ENCODE peak calls at places on chromosomes 4 and X, in six cellular contexts. D is activated T-helper 1 cell treated with anti-CD3 and anti-CD28 coated beads, Interleukin-12 subunit alpha, Interleukin-12 subunit beta, Interleukin-2, Interleukin-4 antibody, amounts not matched to agents 30 ng/mL and 10 ng/mL and 1 ng/mL, durations not matched to agents 14 hours and 24 hours and 36 hours; C is neural crest cell; Q is Right ventricle myocardium superior; S is M059J; L is DMS 273 treated with DMSO at 0.1 percent for 48 hours. B is an unnamed sample.

GRCh38 chr4:1258457-1258856 is 9.5 kb upstream of the CTBP1 start:
- DNase-seq in D (no peak), C (no peak), Q (no peak), S (no peak), L (no peak), B (no peak)

GRCh38 chrX:136065044-136065671 is 79.9 kb downstream of the SLC9A6 start:
- DNase-seq in D (peak), C (no peak), Q (peak), S (peak), L (peak), B (no peak)

GRCh38 chrX:107205770-107206696 is at the start of the genes DNAAF6 and NUP62CL:
- DNase-seq in D (peak), C (peak), Q (peak), S (peak), L (peak), B (no peak)

GRCh38 chr4:77073981-77074865 is 1.6 kb downstream of the CCNI start:
- DNase-seq in D (no peak), C (no peak), Q (no peak), S (peak), L (no peak), B (no peak)

GRCh38 chrX:30513284-30513683 is 64.3 kb downstream of the TASL start:
- DNase-seq in D (no peak), C (no peak), Q (no peak), S (peak), L (no peak), B (no peak)

GRCh38 chr4:25862411-25863346 is at the start of gene SEL1L3:
- DNase-seq in D (peak), C (no peak), Q (peak), S (no peak), L (no peak), B (no peak)

GRCh38 chr4:82706349-82707000 is 92.1 kb downstream of the SCD5 start:
- DNase-seq in D (no peak), C (no peak), Q (no peak), S (peak), L (no peak), B (no peak)

GRCh38 chr4:137981277-137981676 is 260.9 kb downstream of the SLC7A11 start:
- DNase-seq in D (no peak), C (no peak), Q (no peak), S (peak), L (no peak), B (no peak)

GRCh38 chr4:26015133-26015651 is 101.2 kb downstream of the SMIM20 start:
- DNase-seq in D (no peak), C (no peak), Q (peak), S (peak), L (no peak), B (peak)

GRCh38 chr4:84565951-84566350 is 17.0 kb upstream of the CDS1 start:
- DNase-seq in D (no peak), C (no peak), Q (no peak), S (no peak), L (no peak), B (no peak)

GRCh38 chr4:84596826-84597225 is 13.9 kb downstream of the CDS1 start:
- DNase-seq in D (no peak), C (no peak), Q (no peak), S (peak), L (no peak), B (no peak)

GRCh38 chrX:129654652-129655546 is at the start of gene APLN:
- DNase-seq in D (no peak), C (no peak), Q (peak), S (peak), L (no peak), B (no peak)

GRCh38 chr4:128346054-128346716 is 58.6 kb upstream of the PGRMC2 start:
- DNase-seq in D (no peak), C (no peak), Q (no peak), S (no peak), L (no peak), B (no peak)

GRCh38 chrX:81868979-81869378 is 667.1 kb downstream of the SH3BGRL start:
- DNase-seq in D (no peak), C (no peak), Q (no peak), S (no peak), L (no peak), B (no peak)

GRCh38 chr4:152138451-152138850 is 377.6 kb upstream of the GATB start:
- DNase-seq in D (peak), C (no peak), Q (no peak), S (no peak), L (no peak), B (no peak)

GRCh38 chrX:101729986-101730385 is 70.3 kb upstream of the ARMCX2 start:
- DNase-seq in D (no peak), C (no peak), Q (no peak), S (no peak), L (no peak), B (no peak)

GRCh38 chrX:40169193-40170086 is 71.7 kb upstream of the BCOR start:
- DNase-seq in D (peak), C (peak), Q (peak), S (no peak), L (peak), B (no peak)

GRCh38 chrX:23662187-23662586 is 5.1 kb upstream of the PRDX4 start:
- DNase-seq in D (peak), C (no peak), Q (no peak), S (no peak), L (no peak), B (no peak)

GRCh38 chrX:30874851-30875250 is 14.2 kb downstream of the TAB3 start:
- DNase-seq in D (no peak), C (no peak), Q (no peak), S (no peak), L (no peak), B (no peak)

GRCh38 chrX:35285289-35285962 is 342.8 kb downstream of the FAM47B start:
- DNase-seq in D (no peak), C (no peak), Q (no peak), S (no peak), L (no peak), B (no peak)

GRCh38 chr4:10364194-10364593 is 93.0 kb downstream of the ZNF518B start:
- DNase-seq in D (no peak), C (no peak), Q (no peak), S (no peak), L (no peak), B (no peak)

GRCh38 chr4:110484767-110485166 is 8.8 kb downstream of the ENPEP start:
- DNase-seq in D (no peak), C (no peak), Q (no peak), S (peak), L (no peak), B (no peak)

GRCh38 chr4:113682730-113683129 is 78.8 kb downstream of the CAMK2D start:
- DNase-seq in D (no peak), C (no peak), Q (no peak), S (no peak), L (no peak), B (no peak)

GRCh38 chr4:167031534-167032156 is 202.6 kb downstream of the SPOCK3 start:
- DNase-seq in D (no peak), C (no peak), Q (no peak), S (peak), L (no peak), B (no peak)

GRCh38 chr4:112315446-112315845 is 18.3 kb downstream of the ALPK1 start:
- DNase-seq in D (no peak), C (no peak), Q (no peak), S (no peak), L (no peak), B (no peak)

GRCh38 chr4:110681381-110681780 is 58.5 kb upstream of the PITX2 start:
- DNase-seq in D (no peak), C (no peak), Q (no peak), S (peak), L (no peak), B (no peak)

GRCh38 chr4:25535701-25536473 is 119.8 kb upstream of the SLC34A2 start:
- DNase-seq in D (no peak), C (no peak), Q (no peak), S (no peak), L (no peak), B (no peak)

GRCh38 chr4:4269856-4270255 is 20.1 kb downstream of the LYAR start:
- DNase-seq in D (no peak), C (no peak), Q (no peak), S (no peak), L (no peak), B (no peak)